ENCODE peak calls at places on chromosomes 7 and 10, in four cellular contexts. K is WERI-Rb-1, L is endodermal cell, R is fibroblast of lung. H is an unnamed sample.

GRCh38 chr7:76191783-76192240 is 9.9 kb upstream of the SRRM3 start:
- DNase-seq in K (peak; percentile 28), L (peak; percentile 82), R (peak; percentile 27), H (no peak)

GRCh38 chr7:66790219-66790618 is 49.7 kb downstream of the RABGEF1 start:
- DNase-seq in K (no peak), L (no peak), R (no peak), H (no peak)

GRCh38 chr7:133590795-133591194 is 337.9 kb downstream of the EXOC4 start:
- DNase-seq in K (no peak), L (no peak), R (no peak), H (no peak)

GRCh38 chr7:92763636-92764423 is 72.5 kb downstream of the CDK6 start:
- DNase-seq in K (peak; percentile 16), L (peak; percentile 88), R (peak; percentile 51), H (peak; percentile 94)

GRCh38 chr10:119853584-119853983 is 19.1 kb downstream of the MCMBP start:
- DNase-seq in K (no peak), L (no peak), R (no peak), H (no peak)

GRCh38 chr10:88090568-88091214 is 227.3 kb downstream of the PTEN start:
- DNase-seq in K (no peak), L (no peak), R (no peak), H (no peak)

GRCh38 chr10:79053481-79054202 is 15.1 kb upstream of the ZMIZ1 start:
- DNase-seq in K (no peak), L (no peak), R (no peak), H (no peak)

GRCh38 chr7:135925205-135925604 is 52.0 kb downstream of the MTPN start:
- DNase-seq in K (no peak), L (no peak), R (peak; percentile 17), H (no peak)

GRCh38 chr10:126876456-126876855 is 28.8 kb upstream of the DOCK1 start:
- DNase-seq in K (no peak), L (no peak), R (no peak), H (no peak)

GRCh38 chr10:73886085-73886529 is 11.8 kb upstream of the CAMK2G start:
- DNase-seq in K (peak; percentile 74), L (peak; percentile 93), R (peak; percentile 86), H (no peak)

GRCh38 chr7:37961251-37961650 is 40.8 kb downstream of the EPDR1 start:
- DNase-seq in K (no peak), L (no peak), R (no peak), H (no peak)

GRCh38 chr10:15369642-15370211 is 1.4 kb downstream of the FAM171A1 start:
- DNase-seq in K (peak; percentile 9), L (peak; percentile 71), R (no peak), H (no peak)

GRCh38 chr7:100942038-100942774 is 7.1 kb upstream of the MUC3A start:
- DNase-seq in K (no peak), L (no peak), R (peak; percentile 44), H (peak; percentile 72)

GRCh38 chr7:130733866-130734524 is at the start of gene KLF14:
- DNase-seq in K (peak; percentile 33), L (peak; percentile 69), R (no peak), H (no peak)

GRCh38 chr10:35447693-35448407 is 111.5 kb downstream of the CCNY start:
- DNase-seq in K (peak; percentile 70), L (peak; percentile 60), R (peak; percentile 32), H (no peak)

GRCh38 chr10:29585488-29585976 is 49.2 kb downstream of the SVIL start:
- DNase-seq in K (peak; percentile 56), L (peak; percentile 80), R (no peak), H (no peak)

GRCh38 chr7:46759711-46760480 is 822.0 kb downstream of the TNS3 start:
- DNase-seq in K (no peak), L (no peak), R (peak; percentile 51), H (peak; percentile 12)

GRCh38 chr7:139620676-139621344 is 97.3 kb downstream of the CLEC2L start:
- DNase-seq in K (peak; percentile 64), L (peak; percentile 93), R (peak; percentile 16), H (no peak)

GRCh38 chr10:20195076-20195475 is 378.8 kb downstream of the PLXDC2 start:
- DNase-seq in K (no peak), L (no peak), R (no peak), H (no peak)

GRCh38 chr10:28686835-28687682 is 9.7 kb downstream of the BAMBI start:
- DNase-seq in K (no peak), L (no peak), R (peak; percentile 28), H (no peak)

GRCh38 chr7:21365866-21366624 is 61.8 kb upstream of the SP4 start:
- DNase-seq in K (no peak), L (no peak), R (peak; percentile 38), H (peak; percentile 84)

GRCh38 chr7:104983620-104984539 is 30.1 kb upstream of the KMT2E start:
- DNase-seq in K (peak; percentile 93), L (peak; percentile 94), R (peak; percentile 85), H (peak; percentile 18)

GRCh38 chr7:8133188-8133848 is 128.6 kb downstream of the ICA1 start:
- DNase-seq in K (no peak), L (no peak), R (no peak), H (no peak)

GRCh38 chr10:29798876-29799690 is 164.3 kb upstream of the SVIL start:
- DNase-seq in K (no peak), L (no peak), R (no peak), H (no peak)

GRCh38 chr7:8831386-8831785 is 398.0 kb downstream of the NXPH1 start:
- DNase-seq in K (no peak), L (no peak), R (no peak), H (no peak)

GRCh38 chr7:110762514-110762913 is 328.4 kb upstream of the LRRN3 start:
- DNase-seq in K (no peak), L (no peak), R (peak; percentile 42), H (no peak)

GRCh38 chr10:114607358-114607998 is 50.6 kb downstream of the ABLIM1 start:
- DNase-seq in K (no peak), L (no peak), R (peak; percentile 49), H (no peak)

GRCh38 chr7:101186839-101187448 is 6.9 kb upstream of the NAT16 start:
- DNase-seq in K (no peak), L (no peak), R (no peak), H (no peak)

GRCh38 chr10:4647138-4647785 is 178.7 kb upstream of the AKR1E2 start:
- DNase-seq in K (no peak), L (no peak), R (no peak), H (no peak)

GRCh38 chr7:128818694-128819093 is 11.5 kb upstream of the FLNC start:
- DNase-seq in K (no peak), L (no peak), R (no peak), H (no peak)

GRCh38 chr10:48804740-48805182 is 120.1 kb downstream of the WDFY4 start:
- DNase-seq in K (no peak), L (no peak), R (no peak), H (no peak)

GRCh38 chr7:112132123-112132694 is 74.0 kb downstream of the DOCK4 start:
- DNase-seq in K (no peak), L (no peak), R (no peak), H (no peak)
- H3K27ac ChIP-seq in K (no peak overlapping the region), L (peak overlapping the region; percentile 73), R (no peak overlapping the region), H (no peak overlapping the region)

DNA sequence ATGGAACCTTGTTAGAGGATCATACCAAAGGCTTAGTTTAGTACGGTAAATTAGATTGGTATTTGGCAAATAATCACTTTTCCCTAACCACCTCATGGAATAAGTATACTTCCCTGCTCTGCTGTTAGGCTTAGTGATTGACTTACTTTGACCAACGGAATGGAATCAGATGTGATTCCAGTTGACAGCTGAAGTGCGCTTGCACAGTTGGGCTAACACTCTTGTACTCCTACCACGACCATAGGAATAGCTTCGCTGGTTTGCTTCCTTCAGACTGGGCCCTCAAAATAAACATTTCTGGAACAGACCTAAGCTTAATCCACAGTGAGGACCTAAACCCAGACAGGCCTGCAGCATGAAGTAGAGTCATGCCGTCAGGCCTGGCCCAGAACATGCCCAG is 122.4 kb downstream of the DOCK4 start:
- DNase-seq in K (no peak), L (no peak), R (no peak), H (no peak)
- H3K27ac ChIP-seq in K (no peak overlapping the region), L (no peak overlapping the region), R (no peak overlapping the region), H (no peak overlapping the region)

GRCh38 chr7:55342216-55342871 is 22.8 kb upstream of the LANCL2 start:
- DNase-seq in K (no peak), L (no peak), R (no peak), H (no peak)
- H3K27ac ChIP-seq in K (no peak overlapping the region), L (no peak overlapping the region), R (no peak overlapping the region), H (no peak overlapping the region)

DNA sequence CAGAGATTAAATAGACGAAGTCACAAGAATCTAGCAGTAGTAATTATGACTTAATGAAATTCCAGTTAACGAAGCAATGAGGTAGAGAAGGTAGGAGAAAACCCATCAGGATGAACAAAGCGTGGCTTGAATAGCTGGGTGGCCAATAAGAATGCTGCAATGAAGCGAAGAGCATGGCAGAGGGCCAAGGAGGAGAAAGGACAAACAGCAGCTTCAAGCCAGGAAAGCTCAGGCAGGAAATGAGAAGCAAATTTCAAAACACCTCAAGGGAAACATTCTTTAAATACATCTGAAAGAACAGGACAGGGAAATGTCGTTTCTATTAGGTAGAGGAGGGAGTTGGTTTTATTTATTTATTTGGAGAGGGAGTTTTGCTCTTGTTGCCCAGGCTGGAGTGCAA is 122.5 kb downstream of the KIAA1217 start:
- DNase-seq in K (no peak), L (no peak), R (peak; percentile 55), H (no peak)
- H3K27ac ChIP-seq in K (no peak overlapping the region), L (no peak overlapping the region), R (no peak overlapping the region), H (peak overlapping the region; percentile 66)

DNA sequence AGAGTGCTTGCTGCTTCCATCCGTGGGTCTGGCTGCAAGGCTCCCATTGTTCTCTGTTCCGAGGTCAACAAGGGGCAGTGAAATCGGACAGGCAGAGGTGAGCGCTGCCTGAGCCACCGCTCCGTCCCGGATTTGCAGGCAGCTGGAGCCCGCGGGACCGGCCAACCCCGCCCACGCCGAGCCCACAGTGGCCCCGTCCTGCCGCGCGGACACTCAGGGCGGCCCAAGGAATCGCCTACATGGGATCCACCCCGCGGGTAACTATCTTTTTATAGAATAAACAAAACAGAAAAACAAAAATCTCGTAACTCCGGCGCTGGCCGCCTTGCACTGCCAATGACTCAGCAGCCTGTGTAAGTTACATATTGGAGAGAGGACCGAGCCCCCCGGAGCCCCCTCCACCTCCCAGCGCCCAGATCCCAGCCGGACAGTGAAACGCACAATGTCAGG is 1.9 kb downstream of the BNIP3 start:
- DNase-seq in K (no peak), L (peak; percentile 66), R (peak; percentile 46), H (no peak)
- H3K27ac ChIP-seq in K (no peak overlapping the region), L (no peak overlapping the region), R (peak overlapping the region; percentile 19), H (no peak overlapping the region)

GRCh38 chr10:122555431-122555830 is 5.1 kb upstream of the DMBT1 start:
- DNase-seq in K (peak; percentile 67), L (no peak), R (no peak), H (no peak)
- H3K27ac ChIP-seq in K (peak overlapping the region; percentile 41), L (no peak overlapping the region), R (no peak overlapping the region), H (no peak overlapping the region)